ENCODE peak calls at places on chromosome 9, in four cellular contexts. X, D, E and A are unnamed samples.

GRCh38 chr9:98807070-98807810 is at the start of gene GALNT12:
- DNase-seq in X (peak), D (no peak), E (peak), A (no peak)

GRCh38 chr9:37324261-37324683 is 98.2 kb upstream of the GRHPR start:
- DNase-seq in X (no peak), E (no peak), D (no peak), A (no peak)

GRCh38 chr9:105921057-105921721 is 226.8 kb downstream of the TMEM38B start:
- DNase-seq in D (no peak), X (no peak), E (no peak), A (no peak)

GRCh38 chr9:36298566-36298965 is 40.3 kb upstream of the GNE start:
- DNase-seq in E (no peak), D (no peak), X (no peak), A (no peak)

GRCh38 chr9:112755675-112756074 is 5.1 kb downstream of the SNX30 start:
- DNase-seq in X (no peak), E (no peak), D (no peak), A (no peak)

GRCh38 chr9:110995511-110996340 is 42.5 kb downstream of the LPAR1 start:
- DNase-seq in D (no peak), E (no peak), X (no peak), A (no peak)

GRCh38 chr9:121819511-121820231 is 168.2 kb downstream of the DAB2IP start:
- DNase-seq in X (no peak), D (no peak), E (no peak), A (peak)

GRCh38 chr9:114110180-114110579 is 11.1 kb upstream of the KIF12 start:
- DNase-seq in D (no peak), X (no peak), E (peak), A (no peak)